ENCODE peak calls at places on chromosomes 5 and 9, in ten cellular contexts. One of them, this sample, is unnamed.

GRCh38 chr5:350355-350754 is 28.8 kb downstream of the AHRR start:
- DNase-seq in transverse colon: no peak
- DNase-seq in spleen: no peak
- DNase-seq in A549: peak; percentile 18
- DNase-seq in adrenal gland: no peak
- DNase-seq in IMR-90: no peak
- DNase-seq in NB4: peak; percentile 41
- DNase-seq in Peyer's patch: no peak
- DNase-seq in right lobe of liver: no peak
- DNase-seq in thyroid gland: no peak
- DNase-seq in this sample: no peak

GRCh38 chr9:127349483-127350127 is 47.4 kb upstream of the SLC2A8 start:
- DNase-seq in transverse colon: no peak
- DNase-seq in spleen: no peak
- DNase-seq in A549: no peak
- DNase-seq in adrenal gland: no peak
- DNase-seq in IMR-90: no peak
- DNase-seq in NB4: no peak
- DNase-seq in Peyer's patch: no peak
- DNase-seq in right lobe of liver: no peak
- DNase-seq in thyroid gland: no peak
- DNase-seq in this sample: no peak

GRCh38 chr9:91963711-91964240 is 13.7 kb upstream of the ROR2 start:
- DNase-seq in transverse colon: no peak
- DNase-seq in spleen: no peak
- DNase-seq in A549: no peak
- DNase-seq in adrenal gland: no peak
- DNase-seq in IMR-90: no peak
- DNase-seq in NB4: no peak
- DNase-seq in Peyer's patch: no peak
- DNase-seq in right lobe of liver: no peak
- DNase-seq in thyroid gland: no peak
- DNase-seq in this sample: no peak

GRCh38 chr9:98724810-98725530 is 16.2 kb upstream of the GABBR2 start:
- DNase-seq in transverse colon: no peak
- DNase-seq in spleen: no peak
- DNase-seq in A549: no peak
- DNase-seq in adrenal gland: no peak
- DNase-seq in IMR-90: no peak
- DNase-seq in NB4: no peak
- DNase-seq in Peyer's patch: no peak
- DNase-seq in right lobe of liver: no peak
- DNase-seq in thyroid gland: no peak
- DNase-seq in this sample: no peak

GRCh38 chr9:113578877-113579269 is 115.3 kb downstream of the RGS3 start:
- DNase-seq in transverse colon: peak; percentile 80
- DNase-seq in spleen: peak; percentile 96
- DNase-seq in A549: peak; percentile 65
- DNase-seq in adrenal gland: peak; percentile 52
- DNase-seq in IMR-90: peak; percentile 97
- DNase-seq in NB4: peak; percentile 96
- DNase-seq in Peyer's patch: peak; percentile 63
- DNase-seq in right lobe of liver: peak; percentile 54
- DNase-seq in thyroid gland: peak; percentile 50
- DNase-seq in this sample: no peak

GRCh38 chr5:15993334-15993733 is 186.3 kb downstream of the MARCHF11 start:
- DNase-seq in transverse colon: no peak
- DNase-seq in spleen: no peak
- DNase-seq in A549: peak; percentile 6
- DNase-seq in adrenal gland: no peak
- DNase-seq in IMR-90: peak; percentile 53
- DNase-seq in NB4: no peak
- DNase-seq in Peyer's patch: no peak
- DNase-seq in right lobe of liver: no peak
- DNase-seq in thyroid gland: no peak
- DNase-seq in this sample: no peak

GRCh38 chr9:34580358-34580757 is 9.2 kb downstream of the CNTFR start:
- DNase-seq in transverse colon: no peak
- DNase-seq in spleen: peak; percentile 58
- DNase-seq in A549: no peak
- DNase-seq in adrenal gland: no peak
- DNase-seq in IMR-90: no peak
- DNase-seq in NB4: no peak
- DNase-seq in Peyer's patch: no peak
- DNase-seq in right lobe of liver: no peak
- DNase-seq in thyroid gland: no peak
- DNase-seq in this sample: no peak

GRCh38 chr5:121296357-121296756 is 555.3 kb upstream of the FTMT start:
- DNase-seq in transverse colon: no peak
- DNase-seq in spleen: no peak
- DNase-seq in A549: no peak
- DNase-seq in adrenal gland: no peak
- DNase-seq in IMR-90: no peak
- DNase-seq in NB4: peak; percentile 60
- DNase-seq in Peyer's patch: no peak
- DNase-seq in right lobe of liver: no peak
- DNase-seq in thyroid gland: no peak
- DNase-seq in this sample: no peak

GRCh38 chr9:86324308-86324707 is 29.9 kb downstream of the TUT7 start:
- DNase-seq in transverse colon: no peak
- DNase-seq in spleen: no peak
- DNase-seq in A549: no peak
- DNase-seq in adrenal gland: no peak
- DNase-seq in IMR-90: peak; percentile 75
- DNase-seq in NB4: no peak
- DNase-seq in Peyer's patch: no peak
- DNase-seq in right lobe of liver: no peak
- DNase-seq in thyroid gland: no peak
- DNase-seq in this sample: no peak

GRCh38 chr9:131394464-131395026 is 659 bp downstream of the PRRC2B start:
- DNase-seq in transverse colon: peak; percentile 57
- DNase-seq in spleen: peak; percentile 89
- DNase-seq in A549: no peak
- DNase-seq in adrenal gland: peak; percentile 48
- DNase-seq in IMR-90: no peak
- DNase-seq in NB4: peak; percentile 63
- DNase-seq in Peyer's patch: peak; percentile 72
- DNase-seq in right lobe of liver: peak; percentile 71
- DNase-seq in thyroid gland: peak; percentile 47
- DNase-seq in this sample: no peak

GRCh38 chr9:131395027-131395744 is 1.3 kb downstream of the PRRC2B start:
- DNase-seq in transverse colon: peak; percentile 73
- DNase-seq in spleen: peak; percentile 93
- DNase-seq in A549: no peak
- DNase-seq in adrenal gland: no peak
- DNase-seq in IMR-90: no peak
- DNase-seq in NB4: peak; percentile 54
- DNase-seq in Peyer's patch: peak; percentile 65
- DNase-seq in right lobe of liver: peak; percentile 75
- DNase-seq in thyroid gland: peak; percentile 78
- DNase-seq in this sample: peak; percentile 76

GRCh38 chr9:131397100-131397790 is 3.4 kb downstream of the PRRC2B start:
- DNase-seq in transverse colon: no peak
- DNase-seq in spleen: no peak
- DNase-seq in A549: no peak
- DNase-seq in adrenal gland: no peak
- DNase-seq in IMR-90: peak; percentile 48
- DNase-seq in NB4: no peak
- DNase-seq in Peyer's patch: no peak
- DNase-seq in right lobe of liver: no peak
- DNase-seq in thyroid gland: peak; percentile 51
- DNase-seq in this sample: peak; percentile 63

GRCh38 chr9:131396626-131397025 is 2.7 kb downstream of the PRRC2B start:
- DNase-seq in transverse colon: no peak
- DNase-seq in spleen: no peak
- DNase-seq in A549: no peak
- DNase-seq in adrenal gland: no peak
- DNase-seq in IMR-90: no peak
- DNase-seq in NB4: no peak
- DNase-seq in Peyer's patch: no peak
- DNase-seq in right lobe of liver: no peak
- DNase-seq in thyroid gland: no peak
- DNase-seq in this sample: no peak

GRCh38 chr9:131395745-131396479 is 2.0 kb downstream of the PRRC2B start:
- DNase-seq in transverse colon: no peak
- DNase-seq in spleen: no peak
- DNase-seq in A549: no peak
- DNase-seq in adrenal gland: no peak
- DNase-seq in IMR-90: no peak
- DNase-seq in NB4: no peak
- DNase-seq in Peyer's patch: no peak
- DNase-seq in right lobe of liver: no peak
- DNase-seq in thyroid gland: no peak
- DNase-seq in this sample: no peak
- TF ChIP-seq CTCF in transverse colon: no peak
- TF ChIP-seq CTCF in spleen: no peak
- TF ChIP-seq CTCF in A549: no peak
- TF ChIP-seq CTCF in adrenal gland: no peak
- TF ChIP-seq CTCF in IMR-90: no peak
- TF ChIP-seq CTCF in NB4: no peak
- TF ChIP-seq CTCF in Peyer's patch: no peak
- TF ChIP-seq CTCF in right lobe of liver: no peak
- TF ChIP-seq CTCF in thyroid gland: no peak
- TF ChIP-seq CTCF in this sample: no peak

GRCh38 chr5:176671399-176671798 is 24.1 kb downstream of the TSPAN17 start:
- DNase-seq in transverse colon: no peak
- DNase-seq in spleen: no peak
- DNase-seq in A549: no peak
- DNase-seq in adrenal gland: no peak
- DNase-seq in IMR-90: no peak
- DNase-seq in NB4: no peak
- DNase-seq in Peyer's patch: no peak
- DNase-seq in right lobe of liver: no peak
- DNase-seq in thyroid gland: no peak
- DNase-seq in this sample: no peak

GRCh38 chr5:176667637-176668036 is 20.4 kb downstream of the TSPAN17 start:
- DNase-seq in transverse colon: no peak
- DNase-seq in spleen: no peak
- DNase-seq in A549: no peak
- DNase-seq in adrenal gland: no peak
- DNase-seq in IMR-90: no peak
- DNase-seq in NB4: no peak
- DNase-seq in Peyer's patch: no peak
- DNase-seq in right lobe of liver: no peak
- DNase-seq in thyroid gland: no peak
- DNase-seq in this sample: no peak

GRCh38 chr5:176671890-176672615 is 24.8 kb downstream of the TSPAN17 start:
- DNase-seq in transverse colon: no peak
- DNase-seq in spleen: no peak
- DNase-seq in A549: no peak
- DNase-seq in adrenal gland: no peak
- DNase-seq in IMR-90: no peak
- DNase-seq in NB4: no peak
- DNase-seq in Peyer's patch: no peak
- DNase-seq in right lobe of liver: no peak
- DNase-seq in thyroid gland: no peak
- DNase-seq in this sample: no peak

GRCh38 chr5:176673651-176674583 is 26.6 kb downstream of the TSPAN17 start:
- DNase-seq in transverse colon: no peak
- DNase-seq in spleen: peak; percentile 59
- DNase-seq in A549: no peak
- DNase-seq in adrenal gland: no peak
- DNase-seq in IMR-90: no peak
- DNase-seq in NB4: no peak
- DNase-seq in Peyer's patch: no peak
- DNase-seq in right lobe of liver: no peak
- DNase-seq in thyroid gland: no peak
- DNase-seq in this sample: no peak

GRCh38 chr5:176670449-176670848 is 23.2 kb downstream of the TSPAN17 start:
- DNase-seq in transverse colon: no peak
- DNase-seq in spleen: no peak
- DNase-seq in A549: no peak
- DNase-seq in adrenal gland: no peak
- DNase-seq in IMR-90: no peak
- DNase-seq in NB4: no peak
- DNase-seq in Peyer's patch: no peak
- DNase-seq in right lobe of liver: no peak
- DNase-seq in thyroid gland: no peak
- DNase-seq in this sample: no peak
- H3K4me3 ChIP-seq in transverse colon: no peak overlapping the region
- H3K4me3 ChIP-seq in spleen: no peak overlapping the region
- H3K4me3 ChIP-seq in A549: no peak overlapping the region
- H3K4me3 ChIP-seq in adrenal gland: no peak overlapping the region
- H3K4me3 ChIP-seq in IMR-90: no peak overlapping the region
- H3K4me3 ChIP-seq in NB4: no peak overlapping the region
- H3K4me3 ChIP-seq in Peyer's patch: no peak overlapping the region
- H3K4me3 ChIP-seq in right lobe of liver: no peak overlapping the region
- H3K4me3 ChIP-seq in thyroid gland: no peak overlapping the region
- H3K4me3 ChIP-seq in this sample: no peak overlapping the region

DNA sequence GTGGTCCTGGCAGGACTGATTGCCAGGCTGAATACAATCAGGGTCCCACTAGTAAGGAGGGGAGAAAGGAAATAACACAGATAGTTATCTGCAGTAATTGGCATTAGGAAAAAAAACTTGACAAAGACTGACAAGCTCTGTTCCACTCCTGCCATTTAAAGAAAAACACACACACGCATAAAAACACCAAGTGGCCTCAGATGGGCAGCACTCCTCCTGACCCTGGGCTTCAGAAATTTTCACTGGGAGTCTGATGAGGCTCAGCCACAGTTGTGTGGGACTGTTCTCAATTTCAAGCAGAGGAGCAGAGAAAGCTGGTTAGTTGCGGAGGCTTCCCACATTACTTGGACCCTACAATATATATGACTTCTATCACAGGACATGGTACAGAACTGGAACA is 77.3 kb upstream of the ZNF169 start:
- DNase-seq in transverse colon: no peak
- DNase-seq in spleen: no peak
- DNase-seq in A549: no peak
- DNase-seq in adrenal gland: no peak
- DNase-seq in IMR-90: no peak
- DNase-seq in NB4: no peak
- DNase-seq in Peyer's patch: no peak
- DNase-seq in right lobe of liver: no peak
- DNase-seq in thyroid gland: no peak
- DNase-seq in this sample: no peak
- TF ChIP-seq POLR2A in transverse colon: no peak
- TF ChIP-seq POLR2A in spleen: no peak
- TF ChIP-seq POLR2A in A549: no peak
- TF ChIP-seq POLR2A in adrenal gland: no peak
- TF ChIP-seq POLR2A in IMR-90: peak; percentile 21
- TF ChIP-seq POLR2A in NB4: no peak
- TF ChIP-seq POLR2A in Peyer's patch: no peak
- TF ChIP-seq POLR2A in right lobe of liver: no peak
- TF ChIP-seq POLR2A in thyroid gland: no peak
- TF ChIP-seq POLR2A in this sample: no peak

DNA sequence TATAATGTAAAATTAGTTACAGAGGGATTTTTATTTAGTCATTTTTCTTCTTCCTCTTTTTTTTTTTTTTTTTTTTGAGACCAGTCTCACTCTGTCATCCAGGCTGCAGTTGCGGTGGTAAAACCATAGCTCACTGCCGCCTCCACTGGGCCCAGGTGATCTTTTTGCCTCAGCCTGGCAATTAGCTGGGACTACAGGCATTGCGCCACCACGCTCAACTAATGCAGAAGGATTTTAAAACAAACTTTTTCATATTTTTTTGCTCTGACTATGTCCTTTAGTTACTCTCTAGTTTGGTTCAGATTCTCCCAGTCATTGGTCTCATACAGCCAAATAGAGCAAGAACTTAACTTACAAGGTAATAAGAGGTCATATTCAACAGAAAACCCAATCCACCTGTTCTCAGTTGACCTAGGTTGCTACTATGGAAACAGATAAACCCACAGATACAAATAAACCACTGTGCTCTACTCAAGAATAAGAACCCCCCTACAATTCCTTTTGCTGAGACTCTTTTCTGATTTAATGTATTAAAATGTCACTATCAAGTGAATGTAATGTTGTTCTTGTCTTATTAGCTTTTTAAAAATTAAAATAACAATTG is 50.1 kb upstream of the TTC39B start:
- DNase-seq in transverse colon: peak; percentile 66
- DNase-seq in spleen: no peak
- DNase-seq in A549: peak; percentile 23
- DNase-seq in adrenal gland: no peak
- DNase-seq in IMR-90: no peak
- DNase-seq in NB4: peak; percentile 81
- DNase-seq in Peyer's patch: peak; percentile 77
- DNase-seq in right lobe of liver: no peak
- DNase-seq in thyroid gland: no peak
- DNase-seq in this sample: no peak
- TF ChIP-seq CTCF in transverse colon: peak; percentile 39
- TF ChIP-seq CTCF in spleen: peak; percentile 24
- TF ChIP-seq CTCF in A549: no peak
- TF ChIP-seq CTCF in adrenal gland: no peak
- TF ChIP-seq CTCF in IMR-90: no peak
- TF ChIP-seq CTCF in NB4: peak; percentile 30
- TF ChIP-seq CTCF in Peyer's patch: no peak
- TF ChIP-seq CTCF in right lobe of liver: no peak
- TF ChIP-seq CTCF in thyroid gland: no peak
- TF ChIP-seq CTCF in this sample: no peak

This sample was measured in prostate gland.